ENCODE peak calls at places on chromosomes 16 and 17, in six cellular contexts. J is heart right ventricle, G is mesendoderm, Q is lower lobe of right lung, D is uterus, A is stomach. K is an unnamed sample.
A peak's percentile ranks its signal among the peaks of the same experiment; 100 is the strongest.

GRCh38 chr17:16081507-16082087 is 82.0 kb downstream of the TTC19 start:
- DNase-seq in Q (no peak), A (no peak), G (peak; percentile 69), D (no peak), J (no peak), K (no peak)

GRCh38 chr17:3555189-3555796 is 2.3 kb downstream of the TRPV3 start:
- DNase-seq in J (no peak), A (no peak), Q (no peak), D (no peak), G (no peak), K (no peak)

GRCh38 chr17:70868134-70868533 is 698.8 kb downstream of the KCNJ2 start:
- DNase-seq in Q (no peak), G (no peak), J (no peak), D (no peak), A (no peak), K (no peak)

GRCh38 chr17:78947235-78948153 is 22.3 kb upstream of the TIMP2 start:
- DNase-seq in A (peak; percentile 76), D (no peak), J (no peak), G (no peak), Q (no peak), K (no peak)

GRCh38 chr17:36931697-36932382 is 5.4 kb upstream of the LHX1 start:
- DNase-seq in J (no peak), D (no peak), G (no peak), Q (no peak), A (no peak), K (no peak)

GRCh38 chr17:65176646-65177409 is 39.7 kb downstream of the RGS9 start:
- DNase-seq in J (no peak), Q (no peak), D (no peak), A (no peak), G (no peak), K (no peak)

GRCh38 chr16:20409398-20410152 is at the start of gene ACSM5:
- DNase-seq in D (no peak), J (peak; percentile 78), A (peak; percentile 75), G (peak; percentile 49), Q (no peak), K (peak; percentile 91)

GRCh38 chr17:4476512-4477070 is 22.1 kb upstream of the SPNS2 start:
- DNase-seq in J (no peak), G (no peak), Q (peak; percentile 80), A (peak; percentile 91), D (no peak), K (no peak)

DNA sequence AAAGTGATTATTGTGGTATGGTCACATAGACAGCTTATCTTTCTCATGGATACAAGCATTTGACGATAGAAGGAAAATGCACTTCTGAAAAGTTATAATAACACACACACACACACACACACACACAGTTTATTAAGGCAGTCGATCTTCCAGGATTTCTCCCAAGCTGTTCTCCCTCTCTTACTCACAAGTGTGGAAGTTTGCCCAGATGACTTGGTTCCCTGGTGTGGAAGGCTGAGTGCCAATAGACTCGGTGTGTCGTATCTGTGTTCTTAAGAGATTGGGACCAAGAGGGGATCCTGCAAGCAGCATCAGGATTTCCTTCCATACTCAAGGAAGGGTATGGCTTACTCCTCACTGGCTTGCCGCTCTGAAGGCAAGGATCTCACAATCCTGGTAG is 279.6 kb downstream of the HS3ST3B1 start:
- DNase-seq in G (no peak), Q (no peak), A (no peak), J (no peak), D (no peak), K (no peak)
- H3K27ac ChIP-seq in G (no peak overlapping the region), Q (no peak overlapping the region), A (no peak overlapping the region), J (no peak overlapping the region), D (no peak overlapping the region), K (no peak overlapping the region)

GRCh38 chr17:56594528-56595418 is 1.3 kb downstream of the NOG start:
- DNase-seq in Q (peak; percentile 50), A (no peak), D (no peak), J (no peak), G (peak; percentile 76), K (no peak)
- H3K27ac ChIP-seq in Q (no peak overlapping the region), A (peak overlapping the region; percentile 54), D (no peak overlapping the region), J (no peak overlapping the region), G (no peak overlapping the region), K (no peak overlapping the region)

GRCh38 chr16:85607331-85607765 is 5.8 kb upstream of the GSE1 start:
- DNase-seq in G (peak; percentile 92), A (peak; percentile 51), D (no peak), J (no peak), Q (no peak), K (no peak)

GRCh38 chr16:85607796-85608514 is 5.2 kb upstream of the GSE1 start:
- DNase-seq in Q (no peak), G (peak; percentile 87), D (no peak), J (no peak), A (no peak), K (no peak)

GRCh38 chr16:85608515-85608885 is 4.6 kb upstream of the GSE1 start:
- DNase-seq in J (no peak), A (peak; percentile 46), D (no peak), Q (no peak), G (no peak), K (no peak)

GRCh38 chr16:85605912-85606841 is 6.9 kb upstream of the GSE1 start:
- DNase-seq in G (no peak), Q (no peak), J (no peak), A (peak; percentile 63), D (no peak), K (no peak)

GRCh38 chr16:85606920-85607319 is 6.2 kb upstream of the GSE1 start:
- DNase-seq in Q (no peak), A (no peak), G (no peak), J (no peak), D (no peak), K (no peak)
- H3K27ac ChIP-seq in Q (no peak overlapping the region), A (peak overlapping the region; percentile 55), G (peak overlapping the region; percentile 87), J (no peak overlapping the region), D (no peak overlapping the region), K (no peak overlapping the region)

DNA sequence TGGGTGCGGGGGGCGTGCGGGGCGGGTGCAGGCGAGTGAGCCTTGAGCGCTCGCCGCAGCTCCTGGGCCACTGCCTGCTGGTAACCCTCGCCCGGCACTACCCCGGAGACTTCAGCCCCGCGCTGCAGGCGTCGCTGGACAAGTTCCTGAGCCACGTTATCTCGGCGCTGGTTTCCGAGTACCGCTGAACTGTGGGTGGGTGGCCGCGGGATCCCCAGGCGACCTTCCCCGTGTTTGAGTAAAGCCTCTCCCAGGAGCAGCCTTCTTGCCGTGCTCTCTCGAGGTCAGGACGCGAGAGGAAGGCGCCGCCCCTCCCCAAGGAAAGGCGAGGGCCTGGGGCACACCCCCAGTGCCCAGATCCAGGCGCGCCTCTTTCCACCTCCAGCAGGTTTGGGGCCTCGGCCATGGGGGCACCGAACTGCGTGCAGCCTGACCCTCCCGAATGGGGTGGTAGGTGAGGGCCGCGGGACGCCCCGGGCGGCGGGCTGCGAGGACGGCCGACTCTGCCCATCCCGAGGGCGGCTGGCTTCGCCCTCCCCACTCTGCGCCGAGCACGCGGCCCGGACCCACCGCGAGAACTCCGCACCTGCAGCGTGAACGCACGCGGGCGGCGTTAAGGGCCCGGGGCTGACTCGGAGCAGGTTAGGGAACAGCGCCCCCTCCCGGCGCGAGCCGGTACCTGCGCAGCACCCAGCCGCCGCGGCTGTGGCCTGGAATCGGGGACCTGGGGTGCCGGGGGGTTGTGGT is 835 bp downstream of the HBQ1 start:
- DNase-seq in A (peak; percentile 84), D (peak; percentile 67), J (peak; percentile 62), G (peak; percentile 89), Q (peak; percentile 88), K (peak; percentile 79)
- H3K27ac ChIP-seq in A (no peak overlapping the region), D (no peak overlapping the region), J (no peak overlapping the region), G (no peak overlapping the region), Q (no peak overlapping the region), K (no peak overlapping the region)

GRCh38 chr16:4979736-4980660 is 21.9 kb downstream of the SEC14L5 start:
- DNase-seq in D (no peak), Q (peak; percentile 13), G (no peak), J (no peak), A (no peak), K (no peak)
- H3K27ac ChIP-seq in D (no peak overlapping the region), Q (no peak overlapping the region), G (no peak overlapping the region), J (no peak overlapping the region), A (no peak overlapping the region), K (no peak overlapping the region)

DNA sequence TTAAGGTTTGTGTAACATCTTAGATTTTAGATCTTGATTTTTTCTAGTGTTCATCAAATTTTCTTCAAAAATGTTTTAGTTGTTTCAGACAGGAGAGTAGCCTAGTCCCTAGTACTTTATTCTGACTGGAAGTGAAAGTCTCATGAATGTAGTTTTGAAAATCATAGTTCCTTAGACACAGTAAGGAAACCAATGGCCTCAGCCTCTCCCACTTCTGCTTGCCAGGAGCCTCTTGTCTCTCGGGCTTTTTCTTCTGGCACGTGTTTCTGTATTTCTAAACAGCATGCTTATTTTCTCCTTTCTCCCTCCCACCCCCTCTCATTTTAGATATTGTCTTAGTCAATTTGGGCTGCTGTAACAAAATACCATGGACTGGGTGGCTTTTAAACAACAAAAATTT is 9.8 kb downstream of the SLFN5 start:
- DNase-seq in Q (no peak), A (no peak), J (no peak), D (no peak), G (no peak), K (no peak)
- H3K27ac ChIP-seq in Q (peak overlapping the region; percentile 74), A (peak overlapping the region; percentile 80), J (no peak overlapping the region), D (no peak overlapping the region), G (no peak overlapping the region), K (no peak overlapping the region)

K was measured in right lobe of liver.